ENCODE peak calls at places on chromosomes 4 and X, in nine cellular contexts. One of them, this sample, is unnamed.
A peak's percentile ranks its signal among the peaks of the same experiment; 100 is the strongest.

GRCh38 chr4:142083264-142083663 is 446.9 kb downstream of the IL15 start:
- DNase-seq in A549: no peak
- DNase-seq in coronary artery: no peak
- DNase-seq in stomach: no peak
- DNase-seq in fibroblast of pulmonary artery: no peak
- DNase-seq in BE2C: no peak
- DNase-seq in body of pancreas: no peak
- DNase-seq in breast epithelium: no peak
- DNase-seq in endothelial cell: no peak
- DNase-seq in this sample: no peak

GRCh38 chr4:8195841-8196460 is 3.1 kb upstream of the SH3TC1 start:
- DNase-seq in A549: no peak
- DNase-seq in stomach: peak; percentile 60
- DNase-seq in fibroblast of pulmonary artery: no peak
- DNase-seq in BE2C: no peak
- DNase-seq in breast epithelium: no peak
- DNase-seq in coronary artery: no peak
- DNase-seq in endothelial cell: no peak
- DNase-seq in body of pancreas: peak; percentile 64
- DNase-seq in this sample: no peak

GRCh38 chr4:30879841-30880240 is 159.7 kb downstream of the PCDH7 start:
- DNase-seq in coronary artery: no peak
- DNase-seq in breast epithelium: no peak
- DNase-seq in BE2C: no peak
- DNase-seq in fibroblast of pulmonary artery: no peak
- DNase-seq in endothelial cell: no peak
- DNase-seq in A549: no peak
- DNase-seq in body of pancreas: no peak
- DNase-seq in stomach: no peak
- DNase-seq in this sample: no peak

GRCh38 chrX:136210243-136210642 is 41.0 kb downstream of the MAP7D3 start:
- DNase-seq in stomach: no peak
- DNase-seq in endothelial cell: no peak
- DNase-seq in BE2C: no peak
- DNase-seq in coronary artery: no peak
- DNase-seq in fibroblast of pulmonary artery: no peak
- DNase-seq in breast epithelium: no peak
- DNase-seq in body of pancreas: no peak
- DNase-seq in A549: no peak
- DNase-seq in this sample: no peak

GRCh38 chr4:2930821-2931764 is 32.1 kb downstream of the NOP14 start:
- DNase-seq in BE2C: no peak
- DNase-seq in stomach: peak; percentile 86
- DNase-seq in body of pancreas: peak; percentile 90
- DNase-seq in endothelial cell: peak; percentile 22
- DNase-seq in fibroblast of pulmonary artery: no peak
- DNase-seq in breast epithelium: peak; percentile 90
- DNase-seq in A549: no peak
- DNase-seq in coronary artery: peak; percentile 74
- DNase-seq in this sample: peak; percentile 20

GRCh38 chrX:31353095-31353494 is 281.3 kb upstream of the FTHL17 start:
- DNase-seq in stomach: no peak
- DNase-seq in endothelial cell: no peak
- DNase-seq in fibroblast of pulmonary artery: peak; percentile 49
- DNase-seq in A549: no peak
- DNase-seq in breast epithelium: no peak
- DNase-seq in body of pancreas: no peak
- DNase-seq in coronary artery: no peak
- DNase-seq in BE2C: no peak
- DNase-seq in this sample: no peak

GRCh38 chrX:103918050-103918449 is 44.4 kb upstream of the TMSB15B start:
- DNase-seq in A549: peak; percentile 81
- DNase-seq in BE2C: peak; percentile 58
- DNase-seq in breast epithelium: no peak
- DNase-seq in fibroblast of pulmonary artery: peak; percentile 68
- DNase-seq in coronary artery: no peak
- DNase-seq in endothelial cell: peak; percentile 61
- DNase-seq in body of pancreas: peak; percentile 63
- DNase-seq in stomach: peak; percentile 45
- DNase-seq in this sample: peak; percentile 19

GRCh38 chr4:51851090-51851936 is 8.4 kb downstream of the DCUN1D4 start:
- DNase-seq in stomach: no peak
- DNase-seq in A549: no peak
- DNase-seq in breast epithelium: no peak
- DNase-seq in body of pancreas: no peak
- DNase-seq in coronary artery: no peak
- DNase-seq in BE2C: peak; percentile 60
- DNase-seq in endothelial cell: no peak
- DNase-seq in fibroblast of pulmonary artery: no peak
- DNase-seq in this sample: no peak

GRCh38 chr4:70914631-70915030 is 12.5 kb downstream of the MOB1B start:
- DNase-seq in stomach: no peak
- DNase-seq in breast epithelium: no peak
- DNase-seq in BE2C: no peak
- DNase-seq in coronary artery: no peak
- DNase-seq in fibroblast of pulmonary artery: no peak
- DNase-seq in A549: no peak
- DNase-seq in body of pancreas: peak; percentile 38
- DNase-seq in endothelial cell: no peak
- DNase-seq in this sample: no peak

GRCh38 chrX:65451663-65452062 is 82.9 kb downstream of the LAS1L start:
- DNase-seq in coronary artery: no peak
- DNase-seq in endothelial cell: peak; percentile 31
- DNase-seq in BE2C: peak; percentile 6
- DNase-seq in breast epithelium: no peak
- DNase-seq in A549: peak; percentile 35
- DNase-seq in fibroblast of pulmonary artery: peak; percentile 47
- DNase-seq in body of pancreas: peak; percentile 19
- DNase-seq in stomach: no peak
- DNase-seq in this sample: no peak

GRCh38 chr4:187238646-187239045 is 515.0 kb upstream of the FAT1 start:
- DNase-seq in stomach: no peak
- DNase-seq in BE2C: no peak
- DNase-seq in endothelial cell: no peak
- DNase-seq in breast epithelium: no peak
- DNase-seq in A549: no peak
- DNase-seq in coronary artery: no peak
- DNase-seq in body of pancreas: no peak
- DNase-seq in fibroblast of pulmonary artery: no peak
- DNase-seq in this sample: no peak

GRCh38 chr4:52982246-52982950 is 120.3 kb downstream of the RASL11B start:
- DNase-seq in A549: peak; percentile 28
- DNase-seq in fibroblast of pulmonary artery: peak; percentile 80
- DNase-seq in stomach: no peak
- DNase-seq in breast epithelium: no peak
- DNase-seq in endothelial cell: no peak
- DNase-seq in body of pancreas: no peak
- DNase-seq in coronary artery: no peak
- DNase-seq in BE2C: no peak
- DNase-seq in this sample: no peak

GRCh38 chr4:121228851-121229250 is 64.7 kb upstream of the TNIP3 start:
- DNase-seq in breast epithelium: no peak
- DNase-seq in body of pancreas: no peak
- DNase-seq in A549: no peak
- DNase-seq in coronary artery: no peak
- DNase-seq in endothelial cell: no peak
- DNase-seq in fibroblast of pulmonary artery: no peak
- DNase-seq in stomach: no peak
- DNase-seq in BE2C: no peak
- DNase-seq in this sample: no peak

GRCh38 chr4:1470816-1471442 is 64.7 kb upstream of the NKX1-1 start:
- DNase-seq in coronary artery: no peak
- DNase-seq in body of pancreas: no peak
- DNase-seq in BE2C: no peak
- DNase-seq in endothelial cell: no peak
- DNase-seq in fibroblast of pulmonary artery: no peak
- DNase-seq in A549: no peak
- DNase-seq in stomach: no peak
- DNase-seq in breast epithelium: peak; percentile 42
- DNase-seq in this sample: peak; percentile 11

GRCh38 chr4:79288185-79288584 is 37.7 kb downstream of the NAA11 start:
- DNase-seq in fibroblast of pulmonary artery: no peak
- DNase-seq in coronary artery: no peak
- DNase-seq in stomach: no peak
- DNase-seq in BE2C: no peak
- DNase-seq in A549: no peak
- DNase-seq in breast epithelium: no peak
- DNase-seq in body of pancreas: no peak
- DNase-seq in endothelial cell: no peak
- DNase-seq in this sample: no peak

GRCh38 chr4:3317656-3318211 is 24.9 kb downstream of the RGS12 start:
- DNase-seq in coronary artery: no peak
- DNase-seq in stomach: peak; percentile 15
- DNase-seq in body of pancreas: no peak
- DNase-seq in endothelial cell: no peak
- DNase-seq in fibroblast of pulmonary artery: no peak
- DNase-seq in BE2C: peak; percentile 4
- DNase-seq in breast epithelium: peak; percentile 34
- DNase-seq in A549: no peak
- DNase-seq in this sample: no peak

GRCh38 chrX:74535633-74536141 is 78.7 kb downstream of the RLIM start:
- DNase-seq in breast epithelium: peak; percentile 51
- DNase-seq in fibroblast of pulmonary artery: peak; percentile 46
- DNase-seq in body of pancreas: peak; percentile 70
- DNase-seq in endothelial cell: peak; percentile 30
- DNase-seq in stomach: peak; percentile 63
- DNase-seq in coronary artery: peak; percentile 86
- DNase-seq in A549: no peak
- DNase-seq in BE2C: peak; percentile 6
- DNase-seq in this sample: no peak

GRCh38 chr4:25703731-25704388 is 48.2 kb downstream of the SLC34A2 start:
- DNase-seq in stomach: no peak
- DNase-seq in body of pancreas: no peak
- DNase-seq in endothelial cell: no peak
- DNase-seq in fibroblast of pulmonary artery: peak; percentile 37
- DNase-seq in coronary artery: no peak
- DNase-seq in breast epithelium: no peak
- DNase-seq in BE2C: no peak
- DNase-seq in A549: no peak
- DNase-seq in this sample: no peak

GRCh38 chr4:7714738-7715137 is 224.9 kb downstream of the AFAP1 start:
- DNase-seq in endothelial cell: no peak
- DNase-seq in fibroblast of pulmonary artery: no peak
- DNase-seq in A549: no peak
- DNase-seq in BE2C: no peak
- DNase-seq in breast epithelium: no peak
- DNase-seq in coronary artery: no peak
- DNase-seq in stomach: no peak
- DNase-seq in body of pancreas: no peak
- DNase-seq in this sample: no peak

GRCh38 chr4:126396703-126397102 is 1081.9 kb downstream of the FAT4 start:
- DNase-seq in BE2C: no peak
- DNase-seq in endothelial cell: no peak
- DNase-seq in stomach: no peak
- DNase-seq in body of pancreas: no peak
- DNase-seq in coronary artery: no peak
- DNase-seq in breast epithelium: no peak
- DNase-seq in fibroblast of pulmonary artery: no peak
- DNase-seq in A549: no peak
- DNase-seq in this sample: no peak
- TF ChIP-seq CTCF in BE2C: peak; percentile 13
- TF ChIP-seq CTCF in endothelial cell: no peak
- TF ChIP-seq CTCF in stomach: no peak
- TF ChIP-seq CTCF in body of pancreas: no peak
- TF ChIP-seq CTCF in coronary artery: no peak
- TF ChIP-seq CTCF in breast epithelium: no peak
- TF ChIP-seq CTCF in fibroblast of pulmonary artery: no peak
- TF ChIP-seq CTCF in A549: no peak
- TF ChIP-seq CTCF in this sample: no peak

DNA sequence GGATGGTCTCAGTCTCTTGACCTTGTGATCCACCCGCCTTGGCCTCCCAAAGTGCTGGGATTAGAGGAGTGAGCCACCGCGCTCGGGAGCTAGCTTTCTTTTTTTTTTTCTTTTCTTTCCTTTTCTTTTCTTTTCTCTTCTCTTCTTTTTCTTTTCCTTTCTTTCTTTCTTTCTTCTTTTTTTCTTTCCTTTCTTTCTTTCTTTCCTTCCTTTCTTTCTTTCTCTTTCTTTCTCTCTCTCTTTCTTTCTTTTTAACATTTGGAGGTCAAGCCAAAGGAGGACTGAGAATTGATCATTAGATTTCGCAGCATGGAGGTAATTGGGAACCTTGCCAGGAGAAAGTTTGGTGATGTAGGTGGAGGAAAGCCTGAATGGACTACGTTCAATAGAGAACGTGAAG is 67.4 kb downstream of the LARP7 start:
- DNase-seq in BE2C: no peak
- DNase-seq in breast epithelium: no peak
- DNase-seq in fibroblast of pulmonary artery: no peak
- DNase-seq in A549: no peak
- DNase-seq in endothelial cell: no peak
- DNase-seq in stomach: no peak
- DNase-seq in body of pancreas: no peak
- DNase-seq in coronary artery: no peak
- DNase-seq in this sample: no peak
- TF ChIP-seq CTCF in BE2C: no peak
- TF ChIP-seq CTCF in breast epithelium: no peak
- TF ChIP-seq CTCF in fibroblast of pulmonary artery: no peak
- TF ChIP-seq CTCF in A549: no peak
- TF ChIP-seq CTCF in endothelial cell: no peak
- TF ChIP-seq CTCF in stomach: no peak
- TF ChIP-seq CTCF in body of pancreas: no peak
- TF ChIP-seq CTCF in coronary artery: no peak
- TF ChIP-seq CTCF in this sample: no peak

DNA sequence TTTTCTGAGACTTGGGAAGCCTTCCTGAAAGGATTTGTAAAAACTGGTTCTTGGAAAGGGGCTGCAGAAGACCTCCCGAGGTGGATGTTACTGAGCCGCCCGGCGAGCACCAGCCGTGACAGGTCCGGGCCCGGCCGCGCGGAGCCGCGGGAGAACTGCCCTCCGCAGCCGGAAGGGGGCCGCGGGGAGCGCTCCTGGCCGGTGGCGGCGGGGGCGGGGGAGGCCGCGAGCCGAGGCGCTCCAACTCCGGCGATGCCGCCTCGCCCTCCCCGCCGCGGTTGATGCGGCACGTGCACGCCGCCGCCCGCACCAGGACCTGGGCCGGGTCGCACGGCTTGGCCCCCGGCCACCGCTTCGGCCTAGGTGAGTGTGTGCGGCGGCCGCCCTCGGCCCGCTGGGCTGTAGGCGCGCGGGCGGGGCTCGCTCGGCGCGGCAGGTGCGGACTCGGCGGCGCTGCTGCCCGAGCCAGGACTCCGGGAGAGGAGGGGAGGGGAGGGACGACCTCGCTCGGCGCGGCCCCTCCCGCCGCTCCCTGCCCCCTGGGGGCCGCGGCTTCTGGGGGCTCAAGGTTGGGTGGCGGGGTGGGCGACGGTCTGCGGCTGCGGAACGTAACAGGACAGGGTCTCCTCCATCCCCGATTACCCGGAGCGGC is 1.7 kb downstream of the SPRY1 start:
- DNase-seq in BE2C: peak; percentile 75
- DNase-seq in A549: peak; percentile 59
- DNase-seq in fibroblast of pulmonary artery: peak; percentile 54
- DNase-seq in endothelial cell: peak; percentile 82
- DNase-seq in coronary artery: peak; percentile 78
- DNase-seq in breast epithelium: peak; percentile 68
- DNase-seq in body of pancreas: peak; percentile 84
- DNase-seq in stomach: peak; percentile 82
- DNase-seq in this sample: peak; percentile 74
- TF ChIP-seq CTCF in BE2C: peak; percentile 13
- TF ChIP-seq CTCF in A549: peak; percentile 40
- TF ChIP-seq CTCF in fibroblast of pulmonary artery: peak; percentile 3
- TF ChIP-seq CTCF in endothelial cell: peak; percentile 73
- TF ChIP-seq CTCF in coronary artery: peak; percentile 52
- TF ChIP-seq CTCF in breast epithelium: peak; percentile 59
- TF ChIP-seq CTCF in body of pancreas: peak; percentile 79
- TF ChIP-seq CTCF in stomach: peak; percentile 78
- TF ChIP-seq CTCF in this sample: no peak

GRCh38 chr4:182494103-182494502 is 250.9 kb downstream of the TENM3 start:
- DNase-seq in coronary artery: no peak
- DNase-seq in body of pancreas: no peak
- DNase-seq in BE2C: no peak
- DNase-seq in breast epithelium: no peak
- DNase-seq in fibroblast of pulmonary artery: no peak
- DNase-seq in endothelial cell: no peak
- DNase-seq in A549: no peak
- DNase-seq in stomach: no peak
- DNase-seq in this sample: no peak
- TF ChIP-seq CTCF in coronary artery: no peak
- TF ChIP-seq CTCF in body of pancreas: no peak
- TF ChIP-seq CTCF in BE2C: no peak
- TF ChIP-seq CTCF in breast epithelium: no peak
- TF ChIP-seq CTCF in fibroblast of pulmonary artery: no peak
- TF ChIP-seq CTCF in endothelial cell: no peak
- TF ChIP-seq CTCF in A549: no peak
- TF ChIP-seq CTCF in stomach: no peak
- TF ChIP-seq CTCF in this sample: no peak